ENCODE peak calls at places on chromosome 11, in four cellular contexts. One of them, this sample, is unnamed.
A peak's percentile ranks its signal among the peaks of the same experiment; 100 is the strongest.

GRCh38 chr11:1220941-1221721 is 1.7 kb upstream of the MUC5B start:
- DNase-seq in H1: peak; percentile 41
- DNase-seq in K562: no peak
- DNase-seq in GM12878: no peak
- DNase-seq in this sample: no peak

GRCh38 chr11:9264381-9265210 is 554 bp downstream of the DENND5A start:
- DNase-seq in H1: peak; percentile 70
- DNase-seq in K562: peak; percentile 42
- DNase-seq in GM12878: no peak
- DNase-seq in this sample: no peak

GRCh38 chr11:124757320-124757719 is 4.8 kb downstream of the ESAM start:
- DNase-seq in H1: no peak
- DNase-seq in K562: no peak
- DNase-seq in GM12878: no peak
- DNase-seq in this sample: no peak

GRCh38 chr11:3042496-3043314 is 14.5 kb downstream of the CARS1 start:
- DNase-seq in H1: no peak
- DNase-seq in K562: no peak
- DNase-seq in GM12878: no peak
- DNase-seq in this sample: no peak

GRCh38 chr11:11243790-11244469 is 109.1 kb downstream of the CSNK2A3 start:
- DNase-seq in H1: peak; percentile 67
- DNase-seq in K562: peak; percentile 66
- DNase-seq in GM12878: no peak
- DNase-seq in this sample: no peak

GRCh38 chr11:71342951-71343827 is 90.8 kb upstream of the SHANK2 start:
- DNase-seq in H1: peak; percentile 86
- DNase-seq in K562: peak; percentile 67
- DNase-seq in GM12878: no peak
- DNase-seq in this sample: peak; percentile 77

GRCh38 chr11:469684-470667 is 19.9 kb downstream of the PTDSS2 start:
- DNase-seq in H1: no peak
- DNase-seq in K562: no peak
- DNase-seq in GM12878: no peak
- DNase-seq in this sample: peak; percentile 83

GRCh38 chr11:15336016-15336415 is 221.3 kb downstream of the INSC start:
- DNase-seq in H1: no peak
- DNase-seq in K562: no peak
- DNase-seq in GM12878: no peak
- DNase-seq in this sample: no peak

GRCh38 chr11:60307507-60308195 is 19.4 kb upstream of the MS4A6E start:
- DNase-seq in H1: no peak
- DNase-seq in K562: no peak
- DNase-seq in GM12878: no peak
- DNase-seq in this sample: no peak

GRCh38 chr11:109423114-109423859 is 1.3 kb downstream of the C11orf87 start:
- DNase-seq in H1: peak; percentile 61
- DNase-seq in K562: no peak
- DNase-seq in GM12878: no peak
- DNase-seq in this sample: no peak

GRCh38 chr11:134261626-134262488 is 8.5 kb downstream of the ACAD8 start:
- DNase-seq in H1: peak; percentile 72
- DNase-seq in K562: peak; percentile 57
- DNase-seq in GM12878: no peak
- DNase-seq in this sample: peak; percentile 20

GRCh38 chr11:82546556-82547162 is 187.0 kb downstream of the FAM181B start:
- DNase-seq in H1: no peak
- DNase-seq in K562: no peak
- DNase-seq in GM12878: no peak
- DNase-seq in this sample: no peak

GRCh38 chr11:85867751-85868150 is 12.6 kb downstream of the CCDC83 start:
- DNase-seq in H1: no peak
- DNase-seq in K562: no peak
- DNase-seq in GM12878: no peak
- DNase-seq in this sample: no peak

GRCh38 chr11:7967097-7967496 is 1.9 kb upstream of the NLRP10 start:
- DNase-seq in H1: no peak
- DNase-seq in K562: no peak
- DNase-seq in GM12878: no peak
- DNase-seq in this sample: no peak

GRCh38 chr11:64754124-64754918 is 5.5 kb downstream of the PYGM start:
- DNase-seq in H1: no peak
- DNase-seq in K562: peak; percentile 82
- DNase-seq in GM12878: no peak
- DNase-seq in this sample: no peak

GRCh38 chr11:68843052-68843561 is 1.4 kb upstream of the CPT1A start:
- DNase-seq in H1: no peak
- DNase-seq in K562: no peak
- DNase-seq in GM12878: no peak
- DNase-seq in this sample: no peak

GRCh38 chr11:22510741-22511140 is 114.9 kb downstream of the FANCF start:
- DNase-seq in H1: no peak
- DNase-seq in K562: no peak
- DNase-seq in GM12878: no peak
- DNase-seq in this sample: no peak

GRCh38 chr11:103257360-103257759 is 148.1 kb downstream of the DYNC2H1 start:
- DNase-seq in H1: no peak
- DNase-seq in K562: no peak
- DNase-seq in GM12878: no peak
- DNase-seq in this sample: peak; percentile 3
- TF ChIP-seq SRF in H1: no peak
- TF ChIP-seq SRF in K562: no peak
- TF ChIP-seq SRF in GM12878: no peak
- TF ChIP-seq SRF in this sample: no peak

GRCh38 chr11:33652930-33653329 is 47.7 kb downstream of the C11orf91 start:
- DNase-seq in H1: no peak
- DNase-seq in K562: no peak
- DNase-seq in GM12878: no peak
- DNase-seq in this sample: no peak
- TF ChIP-seq TAF1 in H1: no peak
- TF ChIP-seq TAF1 in K562: no peak
- TF ChIP-seq TAF1 in GM12878: no peak
- TF ChIP-seq TAF1 in this sample: no peak

GRCh38 chr11:28569099-28569498 is 460.9 kb downstream of the METTL15 start:
- DNase-seq in H1: no peak
- DNase-seq in K562: no peak
- DNase-seq in GM12878: no peak
- DNase-seq in this sample: no peak

GRCh38 chr11:28566643-28567042 is 458.5 kb downstream of the METTL15 start:
- DNase-seq in H1: peak; percentile 50
- DNase-seq in K562: peak; percentile 4
- DNase-seq in GM12878: no peak
- DNase-seq in this sample: no peak
- TF ChIP-seq SRF in H1: no peak
- TF ChIP-seq SRF in K562: no peak
- TF ChIP-seq SRF in GM12878: no peak
- TF ChIP-seq SRF in this sample: no peak

DNA sequence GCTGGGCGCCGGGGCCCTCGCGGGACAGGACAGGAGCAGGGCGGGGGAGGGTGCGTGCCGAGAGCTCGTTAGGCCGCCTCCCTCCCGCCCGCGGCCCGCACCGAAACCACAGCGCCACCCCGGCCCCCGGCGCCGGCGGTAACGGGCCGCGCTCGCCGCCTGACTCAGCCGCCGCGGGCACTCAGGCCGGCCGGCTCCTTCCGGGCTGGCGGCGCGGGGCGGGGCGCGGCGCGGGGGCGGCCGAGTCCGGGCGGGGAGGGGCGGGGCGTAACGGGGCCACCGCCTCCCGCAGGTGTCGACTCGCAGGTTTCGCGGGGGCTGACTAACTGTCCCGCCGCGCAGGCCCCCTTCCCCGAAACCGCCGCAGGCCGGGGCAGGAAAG is at the start of gene AP5B1:
- DNase-seq in H1: peak; percentile 65
- DNase-seq in K562: peak; percentile 91
- DNase-seq in GM12878: no peak
- DNase-seq in this sample: peak; percentile 35
- TF ChIP-seq TAF1 in H1: no peak
- TF ChIP-seq TAF1 in K562: peak; percentile 59
- TF ChIP-seq TAF1 in GM12878: no peak
- TF ChIP-seq TAF1 in this sample: no peak

DNA sequence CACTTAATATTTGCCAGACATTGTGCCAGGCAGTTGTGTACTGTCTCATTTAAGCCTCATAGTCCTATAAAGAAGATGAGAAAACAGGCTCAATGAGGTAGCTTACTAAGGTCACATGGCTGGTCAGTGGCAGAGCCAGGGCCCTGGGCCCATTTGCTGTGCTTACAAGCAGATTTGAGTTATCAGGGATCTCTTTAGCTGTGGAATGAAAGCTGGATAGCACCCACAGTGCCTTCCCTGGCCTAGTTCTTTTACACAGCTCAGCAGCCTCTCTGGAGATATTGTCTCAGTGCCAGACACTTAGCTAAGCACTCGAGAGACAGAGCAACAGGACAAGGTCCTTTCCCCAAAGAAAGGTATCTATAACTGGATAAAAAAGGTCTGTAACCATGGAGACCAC is 6.1 kb downstream of the TMEM86A start:
- DNase-seq in H1: no peak
- DNase-seq in K562: no peak
- DNase-seq in GM12878: no peak
- DNase-seq in this sample: no peak
- TF ChIP-seq SRF in H1: no peak
- TF ChIP-seq SRF in K562: no peak
- TF ChIP-seq SRF in GM12878: no peak
- TF ChIP-seq SRF in this sample: no peak

GRCh38 chr11:12767577-12767976 is 93.4 kb downstream of the TEAD1 start:
- DNase-seq in H1: no peak
- DNase-seq in K562: no peak
- DNase-seq in GM12878: no peak
- DNase-seq in this sample: no peak

GRCh38 chr11:12767022-12767421 is 92.8 kb downstream of the TEAD1 start:
- DNase-seq in H1: no peak
- DNase-seq in K562: no peak
- DNase-seq in GM12878: no peak
- DNase-seq in this sample: no peak

GRCh38 chr11:12762696-12763324 is 88.6 kb downstream of the TEAD1 start:
- DNase-seq in H1: no peak
- DNase-seq in K562: no peak
- DNase-seq in GM12878: no peak
- DNase-seq in this sample: no peak

GRCh38 chr11:12764187-12764914 is 90.1 kb downstream of the TEAD1 start:
- DNase-seq in H1: no peak
- DNase-seq in K562: peak; percentile 61
- DNase-seq in GM12878: no peak
- DNase-seq in this sample: no peak

GRCh38 chr11:12765428-12765827 is 91.2 kb downstream of the TEAD1 start:
- DNase-seq in H1: no peak
- DNase-seq in K562: no peak
- DNase-seq in GM12878: no peak
- DNase-seq in this sample: no peak
- TF ChIP-seq TAF1 in H1: no peak
- TF ChIP-seq TAF1 in K562: no peak
- TF ChIP-seq TAF1 in GM12878: no peak
- TF ChIP-seq TAF1 in this sample: no peak

This sample was measured in HepG2.